ENCODE peak calls at places on chromosome 1, in nine cellular contexts. A, E, U, S, B, I, C, P and X are unnamed samples.

GRCh38 chr1:109474697-109475096 is 8.4 kb downstream of the SYPL2 start:
- DNase-seq in A (no peak), E (no peak), U (no peak), S (no peak), B (no peak), I (no peak), C (no peak), P (no peak), X (no peak)

GRCh38 chr1:181583598-181583997 is 100.3 kb downstream of the CACNA1E start:
- DNase-seq in A (no peak), E (no peak), U (no peak), S (no peak), B (no peak), I (no peak), C (no peak), P (no peak), X (no peak)

GRCh38 chr1:9714257-9714718 is 62.8 kb downstream of the PIK3CD start:
- DNase-seq in A (no peak), E (no peak), U (no peak), S (no peak), B (no peak), I (no peak), C (no peak), P (no peak), X (peak; percentile 28)

GRCh38 chr1:198096390-198096789 is 60.4 kb upstream of the NEK7 start:
- DNase-seq in A (no peak), E (no peak), U (peak; percentile 8), S (no peak), B (no peak), I (no peak), C (no peak), P (no peak), X (no peak)

GRCh38 chr1:186492531-186493291 is 31.8 kb upstream of the PDC start:
- DNase-seq in A (no peak), E (no peak), U (no peak), S (no peak), B (no peak), I (no peak), C (no peak), P (no peak), X (no peak)

GRCh38 chr1:176515310-176515709 is 52.3 kb downstream of the PAPPA2 start:
- DNase-seq in A (no peak), E (no peak), U (peak; percentile 82), S (no peak), B (no peak), I (no peak), C (no peak), P (no peak), X (no peak)

GRCh38 chr1:83641206-83641658 is 357.7 kb downstream of the TTLL7 start:
- DNase-seq in A (no peak), E (no peak), U (peak; percentile 0), S (no peak), B (no peak), I (no peak), C (no peak), P (no peak), X (peak; percentile 19)

GRCh38 chr1:63973005-63973419 is 199.2 kb downstream of the ROR1 start:
- DNase-seq in A (no peak), E (no peak), U (no peak), S (no peak), B (no peak), I (no peak), C (no peak), P (no peak), X (no peak)

GRCh38 chr1:4796999-4797375 is 142.6 kb downstream of the AJAP1 start:
- DNase-seq in A (no peak), E (peak; percentile 8), U (no peak), S (no peak), B (no peak), I (no peak), C (no peak), P (no peak), X (no peak)

GRCh38 chr1:64540265-64540791 is 70.4 kb downstream of the CACHD1 start:
- DNase-seq in A (no peak), E (no peak), U (peak; percentile 43), S (no peak), B (no peak), I (no peak), C (no peak), P (peak; percentile 8), X (peak; percentile 74)

GRCh38 chr1:23459338-23459757 is 24.6 kb downstream of the ASAP3 start:
- DNase-seq in A (no peak), E (no peak), U (no peak), S (no peak), B (no peak), I (no peak), C (no peak), P (no peak), X (no peak)

GRCh38 chr1:46173361-46173856 is 1.5 kb upstream of the TSPAN1 start:
- DNase-seq in A (no peak), E (no peak), U (no peak), S (no peak), B (peak; percentile 57), I (no peak), C (no peak), P (no peak), X (peak; percentile 58)

GRCh38 chr1:88608139-88608943 is 75.7 kb upstream of the PKN2 start:
- DNase-seq in A (no peak), E (peak; percentile 37), U (peak; percentile 55), S (no peak), B (no peak), I (no peak), C (no peak), P (peak; percentile 9), X (peak; percentile 95)

GRCh38 chr1:211704567-211704942 is 29.1 kb upstream of the NEK2 start:
- DNase-seq in A (no peak), E (no peak), U (no peak), S (no peak), B (no peak), I (no peak), C (no peak), P (no peak), X (no peak)

GRCh38 chr1:204984499-204984898 is 58.5 kb upstream of the CNTN2 start:
- DNase-seq in A (no peak), E (no peak), U (no peak), S (no peak), B (no peak), I (no peak), C (no peak), P (no peak), X (no peak)

GRCh38 chr1:226604846-226605572 is 56.4 kb downstream of the STUM start:
- DNase-seq in A (no peak), E (no peak), U (no peak), S (no peak), B (peak; percentile 61), I (no peak), C (no peak), P (no peak), X (no peak)

GRCh38 chr1:180486092-180486491 is 16.3 kb downstream of the ACBD6 start:
- DNase-seq in A (no peak), E (no peak), U (no peak), S (peak; percentile 37), B (no peak), I (no peak), C (no peak), P (peak; percentile 16), X (no peak)